ENCODE peak calls at places on chromosomes 5 and 9, in seven cellular contexts. Z is H1, W is transverse colon, F is K562, I is breast epithelium, J is upper lobe of left lung, A is HCT116. C is an unnamed sample. For H3K4me1, the result is how much of the 10 kb centered on the place peaks cover.

GRCh38 chr9:91060520-91061343 is 259.1 kb downstream of the SYK start:
- DNase-seq in W (peak), Z (peak), F (no peak), A (no peak), J (peak), I (no peak), C (peak)

GRCh38 chr5:132080595-132080994 is 7.0 kb downstream of the CSF2 start:
- DNase-seq in J (no peak), Z (no peak), A (no peak), W (no peak), F (no peak), I (no peak), C (no peak)

GRCh38 chr9:33304367-33304766 is 14.1 kb downstream of the NFX1 start:
- DNase-seq in A (no peak), J (no peak), Z (no peak), F (no peak), W (no peak), I (no peak), C (no peak)

GRCh38 chr5:66362676-66363075 is 218.6 kb downstream of the SREK1 start:
- DNase-seq in Z (no peak), A (no peak), J (no peak), I (no peak), F (no peak), W (no peak), C (no peak)

GRCh38 chr5:136901-137300 is 44.9 kb downstream of the PLEKHG4B start:
- DNase-seq in J (no peak), W (no peak), Z (no peak), A (no peak), F (no peak), I (no peak), C (no peak)

GRCh38 chr9:35795701-35796100 is 4.3 kb downstream of the NPR2 start:
- DNase-seq in J (no peak), I (no peak), Z (no peak), A (no peak), F (no peak), W (no peak), C (no peak)

GRCh38 chr9:36154213-36154952 is 14.8 kb upstream of the CCIN start:
- DNase-seq in J (peak), Z (no peak), F (no peak), A (no peak), W (no peak), I (no peak), C (no peak)

GRCh38 chr5:83567741-83568530 is 96.4 kb downstream of the VCAN start:
- DNase-seq in W (no peak), J (no peak), Z (no peak), I (no peak), F (no peak), A (no peak), C (no peak)

GRCh38 chr9:110939053-110939452 is 99.2 kb downstream of the LPAR1 start:
- DNase-seq in I (no peak), Z (no peak), W (no peak), A (no peak), F (no peak), J (no peak), C (no peak)

GRCh38 chr9:10146517-10147331 is 466.1 kb downstream of the PTPRD start:
- DNase-seq in Z (no peak), F (no peak), A (no peak), I (no peak), J (no peak), W (no peak), C (no peak)

GRCh38 chr9:120337131-120337530 is 242.8 kb downstream of the CDK5RAP2 start:
- DNase-seq in F (no peak), A (no peak), I (no peak), Z (no peak), W (no peak), J (no peak), C (no peak)

GRCh38 chr5:86971034-86971511 is 296.6 kb upstream of the RASA1 start:
- DNase-seq in I (no peak), F (no peak), J (no peak), A (peak), Z (no peak), W (no peak), C (no peak)

GRCh38 chr5:122192883-122193496 is 63.6 kb downstream of the ZNF474 start:
- DNase-seq in I (no peak), W (no peak), J (no peak), A (peak), Z (no peak), F (peak), C (no peak)

GRCh38 chr9:81653240-81653639 is 36.1 kb downstream of the TLE1 start:
- DNase-seq in J (no peak), I (no peak), W (no peak), A (no peak), F (no peak), Z (no peak), C (no peak)

GRCh38 chr5:10409504-10409903 is 32.2 kb upstream of the ROPN1L start:
- DNase-seq in W (no peak), F (no peak), J (no peak), A (no peak), I (no peak), Z (no peak), C (no peak)

GRCh38 chr5:138946241-138946623 is 71.1 kb upstream of the LRRTM2 start:
- DNase-seq in J (peak), F (no peak), W (no peak), I (no peak), A (no peak), Z (no peak), C (no peak)

GRCh38 chr5:175109058-175109755 is 334.8 kb downstream of the DRD1 start:
- DNase-seq in I (no peak), A (no peak), F (no peak), W (no peak), Z (no peak), J (no peak), C (no peak)

GRCh38 chr5:122076669-122077450 is 1.2 kb downstream of the LOX start:
- DNase-seq in J (peak), I (peak), A (no peak), Z (peak), F (no peak), W (peak), C (peak)

GRCh38 chr9:38181866-38182265 is 112.8 kb upstream of the SHB start:
- DNase-seq in W (no peak), A (no peak), J (no peak), F (no peak), I (no peak), Z (no peak), C (no peak)

GRCh38 chr9:33315371-33315770 is 25.1 kb downstream of the NFX1 start:
- DNase-seq in Z (no peak), W (no peak), J (no peak), I (no peak), A (no peak), F (no peak), C (no peak)

GRCh38 chr9:70013598-70014196 is 30.0 kb upstream of the MAMDC2 start:
- DNase-seq in F (no peak), I (no peak), W (no peak), J (no peak), A (no peak), Z (no peak), C (no peak)

GRCh38 chr5:95261369-95262175 is 23.3 kb downstream of the MCTP1 start:
- DNase-seq in F (no peak), A (no peak), I (no peak), W (no peak), J (no peak), Z (no peak), C (no peak)

GRCh38 chr5:147092044-147092443 is 142.8 kb upstream of the STK32A start:
- DNase-seq in A (no peak), I (no peak), Z (no peak), F (no peak), W (no peak), J (no peak), C (no peak)

GRCh38 chr9:6833518-6834192 is 75.9 kb downstream of the KDM4C start:
- DNase-seq in I (no peak), Z (no peak), A (no peak), F (no peak), J (no peak), W (no peak), C (no peak)

GRCh38 chr5:145350501-145350900 is 484.6 kb downstream of the PRELID2 start:
- DNase-seq in I (no peak), J (no peak), F (no peak), W (no peak), A (no peak), Z (no peak), C (no peak)

GRCh38 chr9:5389109-5389732 is 48.5 kb downstream of the PLGRKT start:
- DNase-seq in W (no peak), F (no peak), A (no peak), I (no peak), J (no peak), Z (no peak), C (no peak)

GRCh38 chr5:76083555-76084495 is 642 bp downstream of the SV2C start:
- DNase-seq in F (no peak), J (no peak), Z (peak), W (no peak), A (no peak), I (no peak), C (no peak)

GRCh38 chr5:146107901-146108300 is 2.5 kb upstream of the PLAC8L1 start:
- DNase-seq in W (no peak), A (no peak), F (no peak), Z (no peak), I (no peak), J (no peak), C (no peak)

GRCh38 chr9:134637241-134637640 is 4.4 kb upstream of the COL5A1 start:
- DNase-seq in Z (no peak), F (no peak), I (no peak), W (no peak), A (no peak), J (no peak), C (no peak)

GRCh38 chr5:94432499-94432898 is 185.9 kb downstream of the KIAA0825 start:
- DNase-seq in I (no peak), A (no peak), F (no peak), Z (no peak), J (no peak), W (no peak), C (no peak)

GRCh38 chr9:33044677-33045282 is 19.7 kb downstream of the DNAJA1 start:
- DNase-seq in J (peak), I (no peak), Z (no peak), W (peak), A (no peak), F (no peak), C (peak)

GRCh38 chr5:179268966-179269693 is 76.1 kb downstream of the ADAMTS2 start:
- DNase-seq in W (peak), I (peak), A (no peak), Z (no peak), F (no peak), J (peak), C (no peak)

GRCh38 chr5:447501-447900 is 4.5 kb downstream of the EXOC3 start:
- DNase-seq in J (no peak), F (no peak), Z (no peak), W (no peak), I (no peak), A (no peak), C (no peak)

GRCh38 chr5:55072668-55073067 is 29.8 kb upstream of the GZMA start:
- DNase-seq in F (no peak), J (no peak), W (no peak), Z (no peak), A (no peak), I (no peak), C (no peak)

GRCh38 chr5:123754903-123755302 is 242.9 kb downstream of the CSNK1G3 start:
- DNase-seq in I (no peak), J (no peak), Z (no peak), A (no peak), F (no peak), W (no peak), C (no peak)

GRCh38 chr5:38796000-38796738 is 49.6 kb upstream of the OSMR start:
- DNase-seq in J (peak), W (peak), A (no peak), I (no peak), Z (no peak), F (no peak), C (no peak)

GRCh38 chr5:84229045-84229444 is 155.6 kb downstream of the EDIL3 start:
- DNase-seq in W (no peak), J (no peak), F (no peak), I (no peak), Z (no peak), A (no peak), C (no peak)

GRCh38 chr9:113817171-113817570 is 58.9 kb upstream of the ZNF618 start:
- DNase-seq in F (no peak), Z (no peak), J (no peak), A (no peak), W (no peak), I (no peak), C (no peak)
- TF ChIP-seq POLR2AphosphoS5 in F (no peak), Z (no peak), J (no peak), A (no peak), W (no peak), I (no peak), C (no peak)

GRCh38 chr5:180379355-180380070 is 26.4 kb upstream of the GFPT2 start:
- DNase-seq in J (no peak), F (no peak), I (no peak), W (no peak), A (no peak), Z (no peak), C (no peak)
- TF ChIP-seq POLR2A in J (no peak), F (no peak), I (no peak), W (no peak), A (no peak), Z (no peak), C (no peak)

DNA sequence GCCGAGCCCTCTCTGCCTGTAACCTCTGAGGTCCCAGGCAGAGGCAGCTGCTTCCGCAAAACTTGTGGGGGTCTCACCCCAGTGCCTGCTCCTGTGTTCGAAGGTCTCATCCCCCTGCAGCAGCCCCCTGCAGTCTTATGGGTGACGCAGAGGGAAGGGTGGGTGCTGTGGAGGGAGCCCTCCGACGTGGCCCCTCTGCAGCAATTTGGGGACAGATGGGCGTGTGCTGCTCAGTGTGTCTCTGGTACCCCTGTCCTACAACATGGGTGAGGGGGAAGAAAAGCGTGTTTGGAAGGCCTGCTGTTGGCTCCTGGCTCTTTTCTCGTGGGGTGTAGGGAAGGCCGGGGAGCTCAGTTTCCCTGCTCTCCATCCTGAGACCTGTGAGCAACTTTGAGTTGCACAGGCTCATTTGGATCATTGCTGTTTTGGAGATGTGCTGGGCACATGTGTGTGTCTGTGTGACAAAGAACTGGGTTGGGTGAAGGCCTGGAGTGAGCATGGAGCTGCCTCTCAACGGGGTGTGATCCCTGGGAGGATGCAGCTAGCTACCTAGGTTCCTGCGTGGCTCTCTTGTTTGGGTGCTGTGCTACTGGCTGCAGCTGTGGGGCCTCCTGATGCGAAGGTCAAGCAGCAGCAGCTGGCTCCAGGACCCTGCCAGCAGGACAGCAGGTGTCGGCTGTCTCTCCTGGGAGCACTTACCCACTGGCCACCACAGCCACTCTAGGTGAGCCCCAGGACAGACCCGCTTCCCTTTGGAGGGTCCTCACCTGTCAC is 179.6 kb upstream of the PITX1 start:
- DNase-seq in I (no peak), A (no peak), F (no peak), W (no peak), J (no peak), Z (peak), C (peak)
- H3K4me1 ChIP-seq in I (under half), A (under half), F (under half), W (under half), J (under half), Z (under half), C (under half)

GRCh38 chr5:149414405-149415244 is 35.5 kb upstream of the IL17B start:
- DNase-seq in W (no peak), Z (no peak), A (no peak), J (no peak), I (no peak), F (no peak), C (no peak)

GRCh38 chr5:149415245-149415967 is 36.3 kb upstream of the IL17B start:
- DNase-seq in A (no peak), Z (no peak), I (no peak), F (no peak), W (no peak), J (no peak), C (no peak)

GRCh38 chr5:149411738-149412519 is 32.8 kb upstream of the IL17B start:
- DNase-seq in W (no peak), J (no peak), I (no peak), F (no peak), A (no peak), Z (no peak), C (no peak)

GRCh38 chr5:149412783-149413476 is 33.8 kb upstream of the IL17B start:
- DNase-seq in W (no peak), I (no peak), F (no peak), Z (no peak), A (no peak), J (no peak), C (no peak)

GRCh38 chr5:149413477-149414210 is 34.6 kb upstream of the IL17B start:
- DNase-seq in F (no peak), W (no peak), J (no peak), A (no peak), Z (no peak), I (peak), C (no peak)
- TF ChIP-seq POLR2AphosphoS5 in F (no peak), W (no peak), J (no peak), A (no peak), Z (no peak), I (no peak), C (no peak)

DNA sequence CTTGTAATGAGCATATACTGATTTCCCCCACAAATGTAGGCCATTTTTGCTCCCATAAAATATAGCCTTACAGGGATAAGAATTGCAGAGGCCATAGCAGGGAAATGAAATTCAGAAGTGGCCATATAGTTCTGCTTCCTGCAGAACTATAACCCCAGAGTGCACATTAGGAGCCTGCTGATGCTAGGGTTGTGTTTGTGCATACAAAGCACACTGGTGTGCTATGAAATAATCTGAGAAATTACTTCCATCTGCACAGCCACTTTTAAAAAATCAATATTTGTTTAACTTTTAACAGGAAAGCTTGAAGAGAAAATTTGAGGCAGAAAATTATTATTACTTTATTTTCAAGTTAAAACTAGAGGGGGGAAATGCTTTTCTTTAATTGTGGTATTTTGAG is 380.3 kb downstream of the MRPS30 start:
- DNase-seq in A (no peak), J (no peak), Z (no peak), I (no peak), W (no peak), F (no peak), C (no peak)
- TF ChIP-seq POLR2A in A (no peak), J (no peak), Z (no peak), I (no peak), W (no peak), F (no peak), C (no peak)

C was measured in stomach.